ENCODE peak calls at places on chromosomes 11 and 22, in seven cellular contexts. V is OCI-LY7, L is RWPE2, W is esophagus muscularis mucosa, X is tibial nerve, I is right atrium auricular region, Z is H1. R is an unnamed sample. For H3K4me1, the result is how much of the 10 kb centered on the place peaks cover.

GRCh38 chr11:120096326-120096725 is 41.6 kb downstream of the TRIM29 start:
- DNase-seq in V (no peak), L (no peak), W (no peak), X (no peak), I (no peak), Z (no peak), R (no peak)

GRCh38 chr22:44862981-44863860 is 110.8 kb downstream of the ARHGAP8 start:
- DNase-seq in V (no peak), L (peak), W (no peak), X (no peak), I (no peak), Z (peak), R (no peak)

GRCh38 chr11:109794501-109794900 is 298.7 kb upstream of the ZC3H12C start:
- DNase-seq in V (no peak), L (no peak), W (no peak), X (no peak), I (no peak), Z (no peak), R (no peak)

GRCh38 chr11:73971175-73971719 is 11.4 kb downstream of the UCP2 start:
- DNase-seq in V (peak), L (no peak), W (no peak), X (no peak), I (no peak), Z (no peak), R (no peak)

GRCh38 chr11:100563541-100564280 is 123.4 kb upstream of the ARHGAP42 start:
- DNase-seq in V (no peak), L (no peak), W (no peak), X (no peak), I (no peak), Z (no peak), R (no peak)

GRCh38 chr11:80054582-80055165 is 613.8 kb upstream of the TENM4 start:
- DNase-seq in V (no peak), L (no peak), W (no peak), X (no peak), I (no peak), Z (no peak), R (no peak)

GRCh38 chr11:118321386-118322082 is 17.0 kb downstream of the CD3E start:
- DNase-seq in V (no peak), L (no peak), W (no peak), X (no peak), I (no peak), Z (no peak), R (no peak)

GRCh38 chr11:783581-784015 is 6.3 kb downstream of the CEND1 start:
- DNase-seq in V (no peak), L (no peak), W (no peak), X (peak), I (peak), Z (peak), R (no peak)

GRCh38 chr11:34680206-34680605 is 59.3 kb downstream of the EHF start:
- DNase-seq in V (no peak), L (no peak), W (no peak), X (no peak), I (no peak), Z (no peak), R (no peak)

GRCh38 chr22:39110631-39111561 is 13.9 kb downstream of the APOBEC3H start:
- DNase-seq in V (peak), L (no peak), W (no peak), X (no peak), I (no peak), Z (no peak), R (no peak)

GRCh38 chr11:69489031-69489745 is 7.7 kb downstream of the LINC01488 start:
- DNase-seq in V (no peak), L (no peak), W (no peak), X (no peak), I (no peak), Z (no peak), R (no peak)

GRCh38 chr11:59560702-59561469 is 49.5 kb downstream of the OR4D9 start:
- DNase-seq in V (peak), L (peak), W (peak), X (peak), I (peak), Z (peak), R (peak)

GRCh38 chr22:50217543-50218152 is 16.8 kb downstream of the SELENOO start:
- DNase-seq in V (no peak), L (peak), W (no peak), X (no peak), I (no peak), Z (peak), R (no peak)

GRCh38 chr11:45894555-45895247 is 9.2 kb downstream of the MAPK8IP1 start:
- DNase-seq in V (no peak), L (no peak), W (no peak), X (no peak), I (no peak), Z (no peak), R (no peak)

GRCh38 chr11:121323208-121323607 is 30.6 kb downstream of the SC5D start:
- DNase-seq in V (no peak), L (no peak), W (no peak), X (no peak), I (no peak), Z (no peak), R (no peak)

GRCh38 chr22:48602805-48603518 is 1224.7 kb downstream of the BRD1 start:
- DNase-seq in V (no peak), L (no peak), W (no peak), X (no peak), I (no peak), Z (no peak), R (no peak)

GRCh38 chr11:28223577-28223976 is 115.4 kb downstream of the METTL15 start:
- DNase-seq in V (no peak), L (no peak), W (no peak), X (no peak), I (no peak), Z (no peak), R (no peak)

GRCh38 chr22:18078329-18079041 is 695 bp downstream of the PEX26 start:
- DNase-seq in V (peak), L (no peak), W (no peak), X (no peak), I (no peak), Z (peak), R (no peak)

GRCh38 chr11:114153224-114153623 is 93.7 kb downstream of the ZBTB16 start:
- DNase-seq in V (no peak), L (no peak), W (no peak), X (no peak), I (no peak), Z (no peak), R (no peak)

GRCh38 chr11:114154271-114155047 is 94.9 kb downstream of the ZBTB16 start:
- DNase-seq in V (no peak), L (no peak), W (no peak), X (peak), I (peak), Z (no peak), R (no peak)

GRCh38 chr11:114152162-114152561 is 92.7 kb downstream of the ZBTB16 start:
- DNase-seq in V (no peak), L (no peak), W (no peak), X (no peak), I (no peak), Z (no peak), R (no peak)

GRCh38 chr11:114151631-114152030 is 92.1 kb downstream of the ZBTB16 start:
- DNase-seq in V (no peak), L (no peak), W (no peak), X (no peak), I (no peak), Z (no peak), R (no peak)

GRCh38 chr11:114152785-114153184 is 93.3 kb downstream of the ZBTB16 start:
- DNase-seq in V (no peak), L (no peak), W (no peak), X (no peak), I (no peak), Z (no peak), R (no peak)
- H3K4me1 ChIP-seq in V (under half), L (under half), W (half or more), X (half or more), I (under half), Z (under half), R (half or more)

GRCh38 chr11:19768197-19768596 is 55.6 kb downstream of the NAV2 start:
- DNase-seq in V (no peak), L (no peak), W (no peak), X (no peak), I (no peak), Z (no peak), R (no peak)
- H3K4me1 ChIP-seq in V (under half), L (under half), W (half or more), X (half or more), I (under half), Z (under half), R (under half)

GRCh38 chr11:65382804-65383368 is 440 bp upstream of the SLC25A45 start:
- DNase-seq in V (no peak), L (peak), W (no peak), X (no peak), I (no peak), Z (no peak), R (no peak)

GRCh38 chr11:65386307-65387081 is at the start of gene FRMD8:
- DNase-seq in V (peak), L (peak), W (peak), X (peak), I (peak), Z (peak), R (peak)

GRCh38 chr11:65382036-65382803 is at the start of gene SLC25A45:
- DNase-seq in V (peak), L (peak), W (peak), X (peak), I (peak), Z (peak), R (peak)

GRCh38 chr11:65383778-65384177 is 1.3 kb upstream of the SLC25A45 start:
- DNase-seq in V (no peak), L (no peak), W (no peak), X (no peak), I (no peak), Z (no peak), R (no peak)

DNA sequence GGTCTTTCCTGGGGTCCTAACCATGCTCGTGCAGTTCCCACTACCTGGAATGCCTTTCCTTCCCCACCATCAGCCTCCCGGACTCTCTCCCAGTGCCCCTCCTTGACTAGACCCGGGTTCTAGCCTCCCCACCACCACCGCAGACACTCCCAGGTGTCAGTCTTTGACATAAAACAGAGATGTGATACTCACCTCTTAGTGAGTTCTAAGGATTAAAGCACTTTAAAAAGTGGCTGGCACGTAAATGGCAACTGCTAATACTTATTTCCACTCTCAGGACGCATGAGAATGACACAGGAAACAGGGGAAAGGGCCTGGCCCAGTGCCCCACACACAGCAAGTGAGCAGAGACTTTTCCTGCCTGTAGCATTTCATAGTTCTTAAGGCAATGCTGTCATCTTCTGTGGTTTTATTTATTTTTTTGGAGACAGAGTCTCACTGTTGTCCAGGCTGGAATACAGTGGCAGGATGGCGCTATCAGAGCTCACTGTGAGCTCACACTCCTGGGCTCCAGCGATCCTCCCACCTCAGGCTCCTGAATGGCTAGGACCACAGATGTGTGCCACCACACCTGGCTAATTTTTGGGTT is 1.9 kb upstream of the SLC25A45 start:
- DNase-seq in V (no peak), L (no peak), W (no peak), X (no peak), I (no peak), Z (no peak), R (no peak)
- H3K4me1 ChIP-seq in V (half or more), L (under half), W (half or more), X (half or more), I (under half), Z (under half), R (half or more)

GRCh38 chr11:11845551-11845950 is 3.8 kb downstream of the USP47 start:
- DNase-seq in V (no peak), L (no peak), W (no peak), X (no peak), I (no peak), Z (no peak), R (no peak)
- H3K4me1 ChIP-seq in V (under half), L (under half), W (half or more), X (half or more), I (under half), Z (under half), R (half or more)

DNA sequence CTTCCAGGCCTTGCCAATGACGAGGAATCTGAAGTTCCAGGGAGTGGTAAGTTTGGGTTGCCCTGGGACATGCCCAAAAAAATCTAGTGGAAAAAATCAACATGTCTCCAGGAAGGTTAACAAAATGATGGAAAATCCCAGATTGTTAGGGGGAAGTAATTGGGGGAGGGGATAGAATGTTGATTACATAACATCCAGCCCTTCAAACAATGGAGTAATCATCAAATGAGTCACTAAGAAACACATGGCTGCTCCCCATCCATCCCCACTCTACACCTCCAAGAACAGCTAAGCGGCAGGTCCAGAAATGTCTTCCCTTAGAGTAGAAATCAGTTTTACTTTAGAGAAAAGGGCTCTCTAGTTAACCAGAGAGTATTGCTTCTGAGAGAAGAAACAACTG is 94.9 kb downstream of the ETS1 start:
- DNase-seq in V (no peak), L (no peak), W (no peak), X (no peak), I (no peak), Z (no peak), R (no peak)
- H3K4me1 ChIP-seq in V (half or more), L (half or more), W (half or more), X (half or more), I (under half), Z (under half), R (under half)

GRCh38 chr11:128512478-128513127 is 74.8 kb downstream of the ETS1 start:
- DNase-seq in V (no peak), L (no peak), W (no peak), X (no peak), I (no peak), Z (no peak), R (no peak)

GRCh38 chr11:128508785-128509518 is 78.4 kb downstream of the ETS1 start:
- DNase-seq in V (no peak), L (no peak), W (no peak), X (no peak), I (no peak), Z (no peak), R (no peak)

GRCh38 chr11:128511712-128512111 is 75.6 kb downstream of the ETS1 start:
- DNase-seq in V (no peak), L (no peak), W (no peak), X (no peak), I (no peak), Z (no peak), R (no peak)

GRCh38 chr11:128507936-128508335 is 79.4 kb downstream of the ETS1 start:
- DNase-seq in V (no peak), L (no peak), W (no peak), X (no peak), I (no peak), Z (no peak), R (no peak)

GRCh38 chr11:128509990-128510389 is 77.4 kb downstream of the ETS1 start:
- DNase-seq in V (no peak), L (no peak), W (no peak), X (no peak), I (no peak), Z (no peak), R (no peak)
- H3K4me1 ChIP-seq in V (half or more), L (half or more), W (half or more), X (half or more), I (under half), Z (under half), R (under half)

DNA sequence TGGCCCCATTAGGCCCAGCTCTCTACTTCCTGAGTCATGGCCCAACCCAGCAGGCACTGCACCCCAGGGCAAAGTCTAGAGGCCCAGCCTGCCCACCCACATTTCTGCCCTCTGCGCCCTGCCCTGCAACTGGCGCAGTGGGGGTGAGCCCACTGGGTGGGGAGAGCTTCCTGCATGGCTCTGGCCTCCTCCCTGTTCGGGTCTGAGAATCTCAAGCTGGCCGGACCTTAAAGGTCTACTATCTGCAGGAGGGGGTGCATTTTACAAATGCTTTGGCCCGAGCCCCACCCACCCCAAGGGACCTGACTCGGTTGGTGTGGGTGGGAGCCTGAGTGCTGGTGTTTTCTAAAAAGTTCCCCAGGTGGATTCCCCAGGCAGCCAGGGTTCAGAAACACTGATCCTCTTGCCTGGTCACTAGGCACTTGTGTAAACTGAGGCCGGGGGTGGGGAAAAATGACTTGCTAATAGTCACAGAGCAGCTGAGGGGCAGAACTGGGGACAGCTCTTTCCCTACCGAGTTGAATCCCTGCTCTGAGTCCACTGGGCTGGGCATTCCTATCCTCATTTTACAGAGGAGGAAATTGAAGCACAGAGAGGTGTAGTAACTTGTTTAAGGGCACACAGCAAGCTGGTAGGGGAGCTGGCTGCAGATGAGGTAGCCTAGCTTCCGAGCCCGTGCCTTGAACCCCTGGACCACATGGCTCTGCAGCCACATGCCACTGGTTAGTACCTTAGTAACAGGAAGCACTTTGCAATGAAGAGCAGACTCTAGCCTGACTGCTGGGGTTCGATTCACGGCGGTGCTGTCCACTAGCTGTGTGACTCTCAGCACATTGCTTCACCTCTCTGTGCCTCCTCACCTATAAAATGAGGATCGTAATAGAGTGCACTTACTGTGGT is 36.3 kb downstream of the CD82 start:
- DNase-seq in V (peak), L (no peak), W (no peak), X (no peak), I (no peak), Z (no peak), R (no peak)
- H3K4me1 ChIP-seq in V (half or more), L (under half), W (under half), X (half or more), I (under half), Z (under half), R (under half)